ENCODE peak calls at places on chromosomes 1 and 21, in eight cellular contexts. One of them, this sample, is unnamed.

GRCh38 chr1:184811439-184812111 is 56.9 kb upstream of the EDEM3 start:
- DNase-seq in GM20000: no peak
- DNase-seq in AG09319: no peak
- DNase-seq in body of pancreas: peak
- DNase-seq in NCI-H1436 treated with DMSO at 0.1 percent for 48 hours: no peak
- DNase-seq in progenitor cell of endocrine pancreas: no peak
- DNase-seq in Daoy: no peak
- DNase-seq in GM12892: no peak
- DNase-seq in this sample: no peak

GRCh38 chr1:2875677-2876531 is 74.4 kb upstream of the TTC34 start:
- DNase-seq in GM20000: no peak
- DNase-seq in AG09319: no peak
- DNase-seq in body of pancreas: peak
- DNase-seq in NCI-H1436 treated with DMSO at 0.1 percent for 48 hours: no peak
- DNase-seq in progenitor cell of endocrine pancreas: no peak
- DNase-seq in Daoy: peak
- DNase-seq in GM12892: no peak
- DNase-seq in this sample: no peak

GRCh38 chr21:38669186-38669585 is 136.5 kb upstream of the ETS2 start:
- DNase-seq in GM20000: peak
- DNase-seq in AG09319: no peak
- DNase-seq in body of pancreas: no peak
- DNase-seq in NCI-H1436 treated with DMSO at 0.1 percent for 48 hours: no peak
- DNase-seq in progenitor cell of endocrine pancreas: no peak
- DNase-seq in Daoy: peak
- DNase-seq in GM12892: no peak
- DNase-seq in this sample: no peak

GRCh38 chr21:35236090-35236489 is 187.0 kb upstream of the RUNX1 start:
- DNase-seq in GM20000: peak
- DNase-seq in AG09319: no peak
- DNase-seq in body of pancreas: no peak
- DNase-seq in NCI-H1436 treated with DMSO at 0.1 percent for 48 hours: no peak
- DNase-seq in progenitor cell of endocrine pancreas: no peak
- DNase-seq in Daoy: no peak
- DNase-seq in GM12892: no peak
- DNase-seq in this sample: no peak

GRCh38 chr1:193417945-193418744 is 231.7 kb upstream of the B3GALT2 start:
- DNase-seq in GM20000: no peak
- DNase-seq in AG09319: no peak
- DNase-seq in body of pancreas: no peak
- DNase-seq in NCI-H1436 treated with DMSO at 0.1 percent for 48 hours: no peak
- DNase-seq in progenitor cell of endocrine pancreas: no peak
- DNase-seq in Daoy: peak
- DNase-seq in GM12892: no peak
- DNase-seq in this sample: no peak

GRCh38 chr1:22976461-22977243 is 4.0 kb upstream of the LACTBL1 start:
- DNase-seq in GM20000: peak
- DNase-seq in AG09319: peak
- DNase-seq in body of pancreas: peak
- DNase-seq in NCI-H1436 treated with DMSO at 0.1 percent for 48 hours: peak
- DNase-seq in progenitor cell of endocrine pancreas: peak
- DNase-seq in Daoy: peak
- DNase-seq in GM12892: peak
- DNase-seq in this sample: peak

GRCh38 chr21:35850029-35850428 is 210.3 kb downstream of the SETD4 start:
- DNase-seq in GM20000: no peak
- DNase-seq in AG09319: peak
- DNase-seq in body of pancreas: no peak
- DNase-seq in NCI-H1436 treated with DMSO at 0.1 percent for 48 hours: no peak
- DNase-seq in progenitor cell of endocrine pancreas: no peak
- DNase-seq in Daoy: no peak
- DNase-seq in GM12892: no peak
- DNase-seq in this sample: no peak

GRCh38 chr1:221548942-221549341 is 192.9 kb downstream of the DUSP10 start:
- DNase-seq in GM20000: no peak
- DNase-seq in AG09319: no peak
- DNase-seq in body of pancreas: peak
- DNase-seq in NCI-H1436 treated with DMSO at 0.1 percent for 48 hours: no peak
- DNase-seq in progenitor cell of endocrine pancreas: no peak
- DNase-seq in Daoy: no peak
- DNase-seq in GM12892: no peak
- DNase-seq in this sample: no peak

GRCh38 chr1:30523055-30524020 is 200.0 kb downstream of the MATN1 start:
- DNase-seq in GM20000: no peak
- DNase-seq in AG09319: no peak
- DNase-seq in body of pancreas: no peak
- DNase-seq in NCI-H1436 treated with DMSO at 0.1 percent for 48 hours: no peak
- DNase-seq in progenitor cell of endocrine pancreas: no peak
- DNase-seq in Daoy: peak
- DNase-seq in GM12892: no peak
- DNase-seq in this sample: no peak

GRCh38 chr1:180178511-180179161 is 24.0 kb downstream of the QSOX1 start:
- DNase-seq in GM20000: peak
- DNase-seq in AG09319: no peak
- DNase-seq in body of pancreas: peak
- DNase-seq in NCI-H1436 treated with DMSO at 0.1 percent for 48 hours: no peak
- DNase-seq in progenitor cell of endocrine pancreas: peak
- DNase-seq in Daoy: peak
- DNase-seq in GM12892: peak
- DNase-seq in this sample: peak

GRCh38 chr1:9671377-9672140 is 20.0 kb downstream of the PIK3CD start:
- DNase-seq in GM20000: no peak
- DNase-seq in AG09319: no peak
- DNase-seq in body of pancreas: no peak
- DNase-seq in NCI-H1436 treated with DMSO at 0.1 percent for 48 hours: no peak
- DNase-seq in progenitor cell of endocrine pancreas: no peak
- DNase-seq in Daoy: peak
- DNase-seq in GM12892: no peak
- DNase-seq in this sample: no peak

GRCh38 chr1:221915764-221916163 is 173.9 kb upstream of the DUSP10 start:
- DNase-seq in GM20000: no peak
- DNase-seq in AG09319: no peak
- DNase-seq in body of pancreas: no peak
- DNase-seq in NCI-H1436 treated with DMSO at 0.1 percent for 48 hours: no peak
- DNase-seq in progenitor cell of endocrine pancreas: no peak
- DNase-seq in Daoy: no peak
- DNase-seq in GM12892: no peak
- DNase-seq in this sample: no peak

GRCh38 chr1:236416165-236416564 is 22.1 kb downstream of the EDARADD start:
- DNase-seq in GM20000: no peak
- DNase-seq in AG09319: no peak
- DNase-seq in body of pancreas: no peak
- DNase-seq in NCI-H1436 treated with DMSO at 0.1 percent for 48 hours: no peak
- DNase-seq in progenitor cell of endocrine pancreas: no peak
- DNase-seq in Daoy: no peak
- DNase-seq in GM12892: no peak
- DNase-seq in this sample: no peak

This sample was measured in germinal center.